ENCODE peak calls at places on chromosomes 1 and 21, in seven cellular contexts. One of them, this sample, is unnamed.

GRCh38 chr1:67814121-67814772 is 19.0 kb downstream of the GNG12 start:
- DNase-seq in uterus: no peak
- DNase-seq in IMR-90: no peak
- DNase-seq in hepatocyte: no peak
- DNase-seq in dorsolateral prefrontal cortex: no peak
- DNase-seq in H1: no peak
- DNase-seq in CD8-positive, alpha-beta T cell: no peak
- DNase-seq in this sample: no peak

GRCh38 chr1:160284220-160284781 is 632 bp downstream of the PEX19 start:
- DNase-seq in uterus: no peak
- DNase-seq in IMR-90: peak
- DNase-seq in hepatocyte: peak
- DNase-seq in dorsolateral prefrontal cortex: no peak
- DNase-seq in H1: no peak
- DNase-seq in CD8-positive, alpha-beta T cell: no peak
- DNase-seq in this sample: peak

GRCh38 chr1:220124542-220124941 is 30.6 kb downstream of the IARS2 start:
- DNase-seq in uterus: no peak
- DNase-seq in IMR-90: peak
- DNase-seq in hepatocyte: no peak
- DNase-seq in dorsolateral prefrontal cortex: no peak
- DNase-seq in H1: no peak
- DNase-seq in CD8-positive, alpha-beta T cell: no peak
- DNase-seq in this sample: no peak

GRCh38 chr21:34670220-34670961 is 1.6 kb downstream of the CLIC6 start:
- DNase-seq in uterus: no peak
- DNase-seq in IMR-90: no peak
- DNase-seq in hepatocyte: peak
- DNase-seq in dorsolateral prefrontal cortex: no peak
- DNase-seq in H1: peak
- DNase-seq in CD8-positive, alpha-beta T cell: no peak
- DNase-seq in this sample: no peak

GRCh38 chr1:231918239-231919015 is 291.8 kb downstream of the DISC1 start:
- DNase-seq in uterus: no peak
- DNase-seq in IMR-90: peak
- DNase-seq in hepatocyte: no peak
- DNase-seq in dorsolateral prefrontal cortex: no peak
- DNase-seq in H1: no peak
- DNase-seq in CD8-positive, alpha-beta T cell: peak
- DNase-seq in this sample: peak

GRCh38 chr1:192491804-192492554 is 83.6 kb upstream of the RGS1 start:
- DNase-seq in uterus: no peak
- DNase-seq in IMR-90: peak
- DNase-seq in hepatocyte: no peak
- DNase-seq in dorsolateral prefrontal cortex: no peak
- DNase-seq in H1: no peak
- DNase-seq in CD8-positive, alpha-beta T cell: no peak
- DNase-seq in this sample: peak

GRCh38 chr1:67729872-67730271 is 44.9 kb downstream of the GADD45A start:
- DNase-seq in uterus: no peak
- DNase-seq in IMR-90: no peak
- DNase-seq in hepatocyte: no peak
- DNase-seq in dorsolateral prefrontal cortex: no peak
- DNase-seq in H1: no peak
- DNase-seq in CD8-positive, alpha-beta T cell: no peak
- DNase-seq in this sample: no peak

GRCh38 chr1:205008896-205009295 is 34.1 kb upstream of the CNTN2 start:
- DNase-seq in uterus: no peak
- DNase-seq in IMR-90: no peak
- DNase-seq in hepatocyte: no peak
- DNase-seq in dorsolateral prefrontal cortex: no peak
- DNase-seq in H1: no peak
- DNase-seq in CD8-positive, alpha-beta T cell: no peak
- DNase-seq in this sample: no peak

GRCh38 chr1:39104158-39105060 is 78.3 kb downstream of the NDUFS5 start:
- DNase-seq in uterus: no peak
- DNase-seq in IMR-90: no peak
- DNase-seq in hepatocyte: peak
- DNase-seq in dorsolateral prefrontal cortex: peak
- DNase-seq in H1: peak
- DNase-seq in CD8-positive, alpha-beta T cell: no peak
- DNase-seq in this sample: no peak

GRCh38 chr1:33578557-33579448 is 106.4 kb downstream of the ZSCAN20 start:
- DNase-seq in uterus: no peak
- DNase-seq in IMR-90: no peak
- DNase-seq in hepatocyte: no peak
- DNase-seq in dorsolateral prefrontal cortex: no peak
- DNase-seq in H1: no peak
- DNase-seq in CD8-positive, alpha-beta T cell: no peak
- DNase-seq in this sample: no peak

GRCh38 chr1:61318319-61319125 is 236.2 kb downstream of the NFIA start:
- DNase-seq in uterus: peak
- DNase-seq in IMR-90: peak
- DNase-seq in hepatocyte: peak
- DNase-seq in dorsolateral prefrontal cortex: no peak
- DNase-seq in H1: no peak
- DNase-seq in CD8-positive, alpha-beta T cell: no peak
- DNase-seq in this sample: peak

GRCh38 chr1:44524655-44525530 is 119.8 kb downstream of the RNF220 start:
- DNase-seq in uterus: no peak
- DNase-seq in IMR-90: no peak
- DNase-seq in hepatocyte: no peak
- DNase-seq in dorsolateral prefrontal cortex: no peak
- DNase-seq in H1: no peak
- DNase-seq in CD8-positive, alpha-beta T cell: no peak
- DNase-seq in this sample: no peak

GRCh38 chr1:66527688-66528087 is 6.3 kb upstream of the SGIP1 start:
- DNase-seq in uterus: no peak
- DNase-seq in IMR-90: peak
- DNase-seq in hepatocyte: no peak
- DNase-seq in dorsolateral prefrontal cortex: no peak
- DNase-seq in H1: no peak
- DNase-seq in CD8-positive, alpha-beta T cell: no peak
- DNase-seq in this sample: peak

GRCh38 chr1:203216274-203217138 is 13.0 kb downstream of the CHIT1 start:
- DNase-seq in uterus: peak
- DNase-seq in IMR-90: peak
- DNase-seq in hepatocyte: peak
- DNase-seq in dorsolateral prefrontal cortex: peak
- DNase-seq in H1: peak
- DNase-seq in CD8-positive, alpha-beta T cell: peak
- DNase-seq in this sample: peak

GRCh38 chr1:225627304-225627947 is 25.5 kb downstream of the ENAH start:
- DNase-seq in uterus: no peak
- DNase-seq in IMR-90: no peak
- DNase-seq in hepatocyte: peak
- DNase-seq in dorsolateral prefrontal cortex: no peak
- DNase-seq in H1: no peak
- DNase-seq in CD8-positive, alpha-beta T cell: no peak
- DNase-seq in this sample: no peak

GRCh38 chr1:218346391-218347204 is 1.5 kb downstream of the TGFB2 start:
- DNase-seq in uterus: peak
- DNase-seq in IMR-90: peak
- DNase-seq in hepatocyte: peak
- DNase-seq in dorsolateral prefrontal cortex: no peak
- DNase-seq in H1: no peak
- DNase-seq in CD8-positive, alpha-beta T cell: no peak
- DNase-seq in this sample: peak

GRCh38 chr1:175394739-175395138 is 202.2 kb upstream of the KIAA0040 start:
- DNase-seq in uterus: no peak
- DNase-seq in IMR-90: no peak
- DNase-seq in hepatocyte: no peak
- DNase-seq in dorsolateral prefrontal cortex: peak
- DNase-seq in H1: no peak
- DNase-seq in CD8-positive, alpha-beta T cell: no peak
- DNase-seq in this sample: no peak

GRCh38 chr1:162660598-162660997 is 28.3 kb downstream of the DDR2 start:
- DNase-seq in uterus: no peak
- DNase-seq in IMR-90: no peak
- DNase-seq in hepatocyte: peak
- DNase-seq in dorsolateral prefrontal cortex: no peak
- DNase-seq in H1: no peak
- DNase-seq in CD8-positive, alpha-beta T cell: no peak
- DNase-seq in this sample: peak

GRCh38 chr1:170680428-170680827 is 16.5 kb downstream of the PRRX1 start:
- DNase-seq in uterus: no peak
- DNase-seq in IMR-90: peak
- DNase-seq in hepatocyte: no peak
- DNase-seq in dorsolateral prefrontal cortex: no peak
- DNase-seq in H1: no peak
- DNase-seq in CD8-positive, alpha-beta T cell: no peak
- DNase-seq in this sample: peak

GRCh38 chr1:56852478-56852877 is 2.1 kb upstream of the C8A start:
- DNase-seq in uterus: no peak
- DNase-seq in IMR-90: no peak
- DNase-seq in hepatocyte: no peak
- DNase-seq in dorsolateral prefrontal cortex: no peak
- DNase-seq in H1: no peak
- DNase-seq in CD8-positive, alpha-beta T cell: no peak
- DNase-seq in this sample: no peak

GRCh38 chr21:41622831-41623548 is 115.0 kb upstream of the TMPRSS2 start:
- DNase-seq in uterus: no peak
- DNase-seq in IMR-90: peak
- DNase-seq in hepatocyte: no peak
- DNase-seq in dorsolateral prefrontal cortex: no peak
- DNase-seq in H1: no peak
- DNase-seq in CD8-positive, alpha-beta T cell: no peak
- DNase-seq in this sample: no peak

GRCh38 chr1:33814166-33814565 is 49.7 kb upstream of the HMGB4 start:
- DNase-seq in uterus: no peak
- DNase-seq in IMR-90: no peak
- DNase-seq in hepatocyte: no peak
- DNase-seq in dorsolateral prefrontal cortex: no peak
- DNase-seq in H1: no peak
- DNase-seq in CD8-positive, alpha-beta T cell: no peak
- DNase-seq in this sample: peak

GRCh38 chr1:79497193-79497773 is 490.8 kb upstream of the ADGRL4 start:
- DNase-seq in uterus: no peak
- DNase-seq in IMR-90: peak
- DNase-seq in hepatocyte: peak
- DNase-seq in dorsolateral prefrontal cortex: no peak
- DNase-seq in H1: no peak
- DNase-seq in CD8-positive, alpha-beta T cell: no peak
- DNase-seq in this sample: peak

GRCh38 chr1:213389061-213389581 is 338.1 kb downstream of the RPS6KC1 start:
- DNase-seq in uterus: no peak
- DNase-seq in IMR-90: no peak
- DNase-seq in hepatocyte: no peak
- DNase-seq in dorsolateral prefrontal cortex: peak
- DNase-seq in H1: no peak
- DNase-seq in CD8-positive, alpha-beta T cell: no peak
- DNase-seq in this sample: no peak

GRCh38 chr1:228150458-228151169 is 884 bp downstream of the GJC2 start:
- DNase-seq in uterus: peak
- DNase-seq in IMR-90: peak
- DNase-seq in hepatocyte: peak
- DNase-seq in dorsolateral prefrontal cortex: peak
- DNase-seq in H1: peak
- DNase-seq in CD8-positive, alpha-beta T cell: no peak
- DNase-seq in this sample: peak

GRCh38 chr1:77347646-77348045 is 65.8 kb downstream of the AK5 start:
- DNase-seq in uterus: no peak
- DNase-seq in IMR-90: peak
- DNase-seq in hepatocyte: peak
- DNase-seq in dorsolateral prefrontal cortex: no peak
- DNase-seq in H1: no peak
- DNase-seq in CD8-positive, alpha-beta T cell: no peak
- DNase-seq in this sample: peak

GRCh38 chr1:206925116-206925736 is 3.5 kb upstream of the FCMR start:
- DNase-seq in uterus: no peak
- DNase-seq in IMR-90: no peak
- DNase-seq in hepatocyte: peak
- DNase-seq in dorsolateral prefrontal cortex: no peak
- DNase-seq in H1: no peak
- DNase-seq in CD8-positive, alpha-beta T cell: peak
- DNase-seq in this sample: no peak

GRCh38 chr1:201405484-201405831 is 6.3 kb upstream of the LAD1 start:
- DNase-seq in uterus: no peak
- DNase-seq in IMR-90: no peak
- DNase-seq in hepatocyte: peak
- DNase-seq in dorsolateral prefrontal cortex: no peak
- DNase-seq in H1: no peak
- DNase-seq in CD8-positive, alpha-beta T cell: no peak
- DNase-seq in this sample: no peak

GRCh38 chr1:223716302-223716862 is 4.0 kb downstream of the CAPN2 start:
- DNase-seq in uterus: no peak
- DNase-seq in IMR-90: no peak
- DNase-seq in hepatocyte: peak
- DNase-seq in dorsolateral prefrontal cortex: no peak
- DNase-seq in H1: no peak
- DNase-seq in CD8-positive, alpha-beta T cell: peak
- DNase-seq in this sample: peak

GRCh38 chr1:246647113-246647512 is 77.1 kb upstream of the SCCPDH start:
- DNase-seq in uterus: no peak
- DNase-seq in IMR-90: peak
- DNase-seq in hepatocyte: peak
- DNase-seq in dorsolateral prefrontal cortex: peak
- DNase-seq in H1: peak
- DNase-seq in CD8-positive, alpha-beta T cell: no peak
- DNase-seq in this sample: peak
- TF ChIP-seq CTCF in uterus: peak
- TF ChIP-seq CTCF in IMR-90: peak
- TF ChIP-seq CTCF in hepatocyte: peak
- TF ChIP-seq CTCF in dorsolateral prefrontal cortex: peak
- TF ChIP-seq CTCF in H1: peak
- TF ChIP-seq CTCF in CD8-positive, alpha-beta T cell: no peak
- TF ChIP-seq CTCF in this sample: peak

DNA sequence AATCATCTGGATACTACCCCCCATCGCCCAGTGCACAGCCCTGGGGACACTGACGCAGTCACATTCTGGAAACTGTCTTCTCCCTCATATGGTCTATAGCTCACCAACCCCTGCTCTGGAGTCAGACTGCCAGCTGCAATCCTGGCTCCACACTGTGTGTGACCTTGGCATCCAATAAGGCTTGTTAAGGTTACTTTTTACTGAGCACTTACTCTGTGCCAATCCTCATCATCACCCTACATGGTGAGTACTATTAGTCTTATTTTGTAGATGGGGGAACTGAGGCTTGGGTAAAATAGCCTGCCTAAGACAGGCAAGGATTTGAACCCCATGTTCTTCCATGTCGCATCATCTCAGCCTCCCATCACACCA is 34.9 kb downstream of the AHDC1 start:
- DNase-seq in uterus: peak
- DNase-seq in IMR-90: no peak
- DNase-seq in hepatocyte: no peak
- DNase-seq in dorsolateral prefrontal cortex: no peak
- DNase-seq in H1: no peak
- DNase-seq in CD8-positive, alpha-beta T cell: no peak
- DNase-seq in this sample: peak
- H3K4me3 ChIP-seq in uterus: peak
- H3K4me3 ChIP-seq in IMR-90: no peak
- H3K4me3 ChIP-seq in hepatocyte: no peak
- H3K4me3 ChIP-seq in dorsolateral prefrontal cortex: peak
- H3K4me3 ChIP-seq in H1: peak
- H3K4me3 ChIP-seq in CD8-positive, alpha-beta T cell: peak
- H3K4me3 ChIP-seq in this sample: no peak

GRCh38 chr1:151909167-151910149 is at the start of gene THEM4:
- DNase-seq in uterus: peak
- DNase-seq in IMR-90: peak
- DNase-seq in hepatocyte: peak
- DNase-seq in dorsolateral prefrontal cortex: peak
- DNase-seq in H1: peak
- DNase-seq in CD8-positive, alpha-beta T cell: peak
- DNase-seq in this sample: peak
- TF ChIP-seq CTCF in uterus: peak
- TF ChIP-seq CTCF in IMR-90: peak
- TF ChIP-seq CTCF in hepatocyte: peak
- TF ChIP-seq CTCF in dorsolateral prefrontal cortex: peak
- TF ChIP-seq CTCF in H1: peak
- TF ChIP-seq CTCF in CD8-positive, alpha-beta T cell: no peak
- TF ChIP-seq CTCF in this sample: no peak

GRCh38 chr1:26541431-26541815 is 11.9 kb downstream of the RPS6KA1 start:
- DNase-seq in uterus: no peak
- DNase-seq in IMR-90: no peak
- DNase-seq in hepatocyte: no peak
- DNase-seq in dorsolateral prefrontal cortex: no peak
- DNase-seq in H1: no peak
- DNase-seq in CD8-positive, alpha-beta T cell: no peak
- DNase-seq in this sample: no peak
- H3K4me3 ChIP-seq in uterus: no peak
- H3K4me3 ChIP-seq in IMR-90: no peak
- H3K4me3 ChIP-seq in hepatocyte: no peak
- H3K4me3 ChIP-seq in dorsolateral prefrontal cortex: no peak
- H3K4me3 ChIP-seq in H1: no peak
- H3K4me3 ChIP-seq in CD8-positive, alpha-beta T cell: peak
- H3K4me3 ChIP-seq in this sample: no peak